ENCODE peak calls at places on chromosomes 2 and 18, in nine cellular contexts. S is upper lobe of right lung, W is fibroblast of lung, I is adrenal gland, V is AG09309, L is PC-9, M is HFF-Myc, A is astrocyte of the spinal cord, O is mucosa of descending colon. Z is an unnamed sample.

GRCh38 chr18:10286580-10287150 is 167.8 kb upstream of the APCDD1 start:
- DNase-seq in W (no peak), I (no peak), O (no peak), V (no peak), S (no peak), A (no peak), L (no peak), M (no peak), Z (no peak)

GRCh38 chr18:13376298-13376840 is 157.8 kb downstream of the LDLRAD4 start:
- DNase-seq in A (peak; percentile 36), L (no peak), W (no peak), V (no peak), O (no peak), S (no peak), I (no peak), M (no peak), Z (no peak)

GRCh38 chr2:73020657-73021370 is 50.7 kb downstream of the SFXN5 start:
- DNase-seq in O (no peak), M (no peak), L (no peak), A (peak; percentile 79), I (no peak), V (peak; percentile 35), W (peak; percentile 83), S (no peak), Z (no peak)

GRCh38 chr18:13451208-13451530 is 232.6 kb downstream of the LDLRAD4 start:
- DNase-seq in W (no peak), S (no peak), O (no peak), V (no peak), I (no peak), A (no peak), M (no peak), L (no peak), Z (no peak)

GRCh38 chr2:3631161-3631850 is 26.7 kb upstream of the ALLC start:
- DNase-seq in O (no peak), V (no peak), W (no peak), I (no peak), A (no peak), M (no peak), L (no peak), S (peak; percentile 53), Z (peak; percentile 59)

GRCh38 chr18:11747731-11748130 is 58.7 kb downstream of the GNAL start:
- DNase-seq in O (no peak), V (no peak), L (no peak), M (no peak), I (no peak), S (no peak), W (no peak), A (no peak), Z (no peak)

GRCh38 chr2:86764661-86765307 is 25.9 kb downstream of the CD8A start:
- DNase-seq in M (peak; percentile 12), I (peak; percentile 16), V (no peak), A (peak; percentile 48), O (no peak), L (no peak), W (peak; percentile 62), S (no peak), Z (no peak)

GRCh38 chr2:234913208-234913626 is 38.6 kb upstream of the SH3BP4 start:
- DNase-seq in W (peak; percentile 54), M (no peak), S (no peak), V (no peak), A (peak; percentile 63), L (no peak), O (no peak), I (no peak), Z (no peak)

GRCh38 chr2:191878576-191879298 is 31.8 kb upstream of the CAVIN2 start:
- DNase-seq in O (no peak), I (no peak), L (peak; percentile 68), W (peak; percentile 92), A (peak; percentile 86), M (peak; percentile 61), V (peak; percentile 84), S (no peak), Z (no peak)

GRCh38 chr2:47017541-47017940 is 101.9 kb upstream of the MCFD2 start:
- DNase-seq in I (no peak), V (no peak), W (no peak), L (no peak), M (no peak), S (no peak), O (no peak), A (no peak), Z (no peak)

GRCh38 chr18:63155169-63155852 is 164.3 kb downstream of the BCL2 start:
- DNase-seq in L (peak; percentile 60), W (no peak), O (peak; percentile 90), I (peak; percentile 66), A (no peak), M (no peak), S (peak; percentile 79), V (no peak), Z (peak; percentile 93)

GRCh38 chr18:36744261-36744876 is 84.4 kb downstream of the TPGS2 start:
- DNase-seq in V (peak; percentile 39), I (no peak), M (no peak), W (no peak), O (no peak), S (no peak), L (no peak), A (no peak), Z (no peak)

GRCh38 chr2:162301151-162301804 is 17.2 kb downstream of the IFIH1 start:
- DNase-seq in O (no peak), S (no peak), M (peak; percentile 44), L (no peak), W (peak; percentile 80), V (no peak), I (peak; percentile 37), A (peak; percentile 71), Z (no peak)

GRCh38 chr2:122236152-122236892 is 480.9 kb downstream of the TSN start:
- DNase-seq in S (no peak), L (peak; percentile 74), O (no peak), V (no peak), W (peak; percentile 33), A (no peak), I (peak; percentile 39), M (no peak), Z (peak; percentile 73)

GRCh38 chr18:8406486-8407250 is 202.6 kb upstream of the RAB12 start:
- DNase-seq in S (no peak), M (no peak), V (no peak), W (no peak), L (no peak), A (no peak), I (no peak), O (no peak), Z (no peak)

GRCh38 chr2:219251656-219252055 is 1.4 kb upstream of the TUBA4B start:
- DNase-seq in O (no peak), L (no peak), W (no peak), V (no peak), A (no peak), I (no peak), S (no peak), M (no peak), Z (peak; percentile 22)

GRCh38 chr2:112706170-112706664 is 14.6 kb upstream of the NT5DC4 start:
- DNase-seq in A (peak; percentile 66), V (no peak), O (no peak), L (peak; percentile 60), I (no peak), M (no peak), S (no peak), W (peak; percentile 17), Z (no peak)

GRCh38 chr2:49687873-49688272 is 533.6 kb upstream of the FSHR start:
- DNase-seq in S (no peak), W (no peak), O (no peak), M (no peak), V (no peak), A (peak; percentile 3), I (no peak), L (no peak), Z (no peak)

GRCh38 chr2:126749537-126749936 is 93.6 kb downstream of the GYPC start:
- DNase-seq in M (no peak), S (no peak), A (no peak), V (no peak), L (no peak), I (no peak), W (peak; percentile 12), O (no peak), Z (no peak)
- TF ChIP-seq CTCF in M (peak; percentile 11), S (no peak), A (no peak), V (peak; percentile 15), L (no peak), I (peak; percentile 15), W (peak; percentile 23), O (no peak), Z (no peak)

GRCh38 chr2:156320491-156320896 is 12.0 kb downstream of the NR4A2 start:
- DNase-seq in A (no peak), I (peak; percentile 63), O (peak; percentile 52), L (no peak), V (no peak), W (peak; percentile 53), M (no peak), S (no peak), Z (peak; percentile 78)
- H3K4me3 ChIP-seq in A (peak overlapping the region; percentile 28), I (no peak overlapping the region), O (no peak overlapping the region), L (no peak overlapping the region), V (peak overlapping the region; percentile 39), W (peak overlapping the region; percentile 58), M (peak overlapping the region; percentile 2), S (peak overlapping the region; percentile 49), Z (peak overlapping the region; percentile 66)

GRCh38 chr2:148507970-148508369 is 136.6 kb upstream of the EPC2 start:
- DNase-seq in M (no peak), V (no peak), I (no peak), O (no peak), W (no peak), A (no peak), L (no peak), S (no peak), Z (no peak)

GRCh38 chr2:148511883-148512282 is 132.7 kb upstream of the EPC2 start:
- DNase-seq in W (no peak), I (no peak), S (no peak), A (no peak), L (no peak), V (no peak), O (no peak), M (no peak), Z (no peak)

GRCh38 chr2:148508878-148509702 is 135.5 kb upstream of the EPC2 start:
- DNase-seq in V (peak; percentile 46), M (peak; percentile 33), I (peak; percentile 88), L (peak; percentile 63), O (peak; percentile 88), A (peak; percentile 84), W (peak; percentile 80), S (peak; percentile 89), Z (peak; percentile 92)

GRCh38 chr2:148513425-148513824 is 131.1 kb upstream of the EPC2 start:
- DNase-seq in O (no peak), M (no peak), S (no peak), W (no peak), A (no peak), L (no peak), V (no peak), I (no peak), Z (no peak)

DNA sequence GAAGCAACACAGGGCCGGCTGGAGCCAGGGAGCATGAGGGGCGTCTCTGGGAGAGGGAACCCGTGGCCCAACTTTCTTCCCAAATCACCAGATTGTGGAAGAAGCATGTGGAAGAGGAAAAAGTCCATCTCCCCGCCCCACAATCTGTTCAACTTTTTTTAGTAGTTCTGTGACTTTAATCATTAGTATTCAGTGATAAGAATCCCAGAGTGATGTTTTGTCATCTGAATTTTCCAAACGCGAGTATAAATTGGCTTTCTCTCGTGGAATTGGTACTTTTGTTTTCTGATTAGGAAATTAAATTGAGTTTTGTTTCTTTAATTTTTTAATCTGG is 134.9 kb upstream of the EPC2 start:
- DNase-seq in W (no peak), I (no peak), S (no peak), M (no peak), O (no peak), L (no peak), A (no peak), V (no peak), Z (no peak)
- TF ChIP-seq CTCF in W (no peak), I (peak; percentile 9), S (no peak), M (no peak), O (no peak), L (peak; percentile 26), A (no peak), V (no peak), Z (no peak)

GRCh38 chr2:227817940-227818568 is 4.4 kb downstream of the CCL20 start:
- DNase-seq in O (peak; percentile 64), S (peak; percentile 91), A (peak; percentile 100), M (peak; percentile 97), I (peak; percentile 60), L (peak; percentile 100), V (peak; percentile 100), W (peak; percentile 100), Z (peak; percentile 95)
- H3K4me3 ChIP-seq in O (no peak overlapping the region), S (no peak overlapping the region), A (peak overlapping the region; percentile 45), M (no peak overlapping the region), I (no peak overlapping the region), L (peak overlapping the region; percentile 55), V (no peak overlapping the region), W (peak overlapping the region; percentile 68), Z (no peak overlapping the region)